ENCODE peak calls at places on chromosomes 13 and 19, in ten cellular contexts. F is CD8-positive, alpha-beta T cell; I is body of pancreas; X is left ventricle myocardium inferior; Q is astrocyte; V is IMR-90; S is left lung; P is tibial nerve; E is heart right ventricle; O is breast epithelium. U is an unnamed sample.

GRCh38 chr13:33207616-33207964 is 78.0 kb downstream of the STARD13 start:
- DNase-seq in Q (peak; percentile 78), S (peak; percentile 47), F (no peak), I (no peak), V (peak; percentile 98), X (no peak), E (peak; percentile 51), O (no peak), P (no peak), U (no peak)

GRCh38 chr13:79946556-79946955 is 394.4 kb downstream of the SPRY2 start:
- DNase-seq in O (no peak), E (no peak), S (no peak), Q (no peak), P (no peak), F (no peak), V (no peak), X (no peak), I (no peak), U (no peak)

GRCh38 chr13:47256618-47257017 is 359.8 kb upstream of the HTR2A start:
- DNase-seq in X (no peak), S (no peak), O (no peak), Q (peak; percentile 88), I (no peak), P (no peak), E (no peak), V (peak; percentile 93), F (no peak), U (no peak)

GRCh38 chr19:49145485-49146407 is 9.4 kb downstream of the HRC start:
- DNase-seq in F (peak; percentile 83), E (peak; percentile 77), P (peak; percentile 64), S (peak; percentile 71), Q (peak; percentile 60), I (peak; percentile 83), O (peak; percentile 55), V (peak; percentile 71), X (peak; percentile 84), U (peak; percentile 87)

GRCh38 chr13:91714726-91715334 is 316.4 kb downstream of the GPC5 start:
- DNase-seq in E (no peak), X (no peak), F (no peak), O (no peak), V (no peak), Q (no peak), P (no peak), I (no peak), S (no peak), U (no peak)

GRCh38 chr13:32384702-32385101 is 43.2 kb downstream of the N4BP2L1 start:
- DNase-seq in S (no peak), P (no peak), I (no peak), X (no peak), E (no peak), F (no peak), V (no peak), Q (no peak), O (peak; percentile 77), U (no peak)

GRCh38 chr19:18102916-18103542 is 5.5 kb downstream of the MAST3 start:
- DNase-seq in P (no peak), X (no peak), I (no peak), Q (no peak), E (no peak), V (no peak), F (no peak), S (no peak), O (no peak), U (no peak)

GRCh38 chr19:17969096-17969792 is 2.3 kb downstream of the KCNN1 start:
- DNase-seq in P (no peak), S (no peak), O (no peak), E (no peak), I (no peak), V (no peak), X (no peak), Q (no peak), F (no peak), U (no peak)

DNA sequence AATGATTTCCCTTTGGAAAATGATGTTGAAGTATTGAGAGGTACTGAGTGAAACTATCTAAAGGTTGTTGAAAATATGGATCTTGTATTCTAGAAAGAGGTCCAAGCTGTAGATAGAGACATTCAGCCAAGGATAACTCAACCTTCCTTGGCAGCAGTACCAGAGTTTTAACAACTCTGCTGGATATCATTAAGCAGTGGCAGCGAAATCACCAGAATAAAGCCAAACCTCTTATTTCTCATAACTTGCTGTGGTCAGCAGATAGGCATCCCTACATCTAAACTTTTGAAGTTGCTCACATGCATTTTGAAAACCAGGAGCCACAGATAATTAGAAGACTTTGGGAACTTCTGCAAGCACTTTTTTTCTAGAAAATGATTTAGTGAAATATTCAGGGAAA is 559.8 kb downstream of the IRS2 start:
- DNase-seq in I (no peak), Q (peak; percentile 31), V (no peak), P (no peak), O (no peak), X (no peak), F (no peak), S (no peak), E (no peak), U (no peak)
- H3K4me1 ChIP-seq in I (no peaks in the 10 kb centered on the region), Q (no peaks in the 10 kb centered on the region), V (no peaks in the 10 kb centered on the region), P (no peaks in the 10 kb centered on the region), O (no peaks in the 10 kb centered on the region), X (peaks cover 6% of the 10 kb centered on the region), F (no peaks in the 10 kb centered on the region), S (no peaks in the 10 kb centered on the region), E (no peaks in the 10 kb centered on the region), U (no peaks in the 10 kb centered on the region)

GRCh38 chr13:34817246-34817645 is 124.8 kb upstream of the NBEA start:
- DNase-seq in F (no peak), V (no peak), O (no peak), I (no peak), P (no peak), E (no peak), X (no peak), Q (peak; percentile 90), S (no peak), U (no peak)

GRCh38 chr13:34816543-34816942 is 125.5 kb upstream of the NBEA start:
- DNase-seq in Q (peak; percentile 72), F (no peak), E (no peak), X (no peak), V (no peak), S (no peak), O (no peak), P (no peak), I (no peak), U (no peak)

GRCh38 chr13:34810996-34811395 is 131.1 kb upstream of the NBEA start:
- DNase-seq in Q (no peak), F (no peak), O (no peak), I (no peak), V (no peak), E (no peak), X (no peak), S (no peak), P (no peak), U (no peak)

DNA sequence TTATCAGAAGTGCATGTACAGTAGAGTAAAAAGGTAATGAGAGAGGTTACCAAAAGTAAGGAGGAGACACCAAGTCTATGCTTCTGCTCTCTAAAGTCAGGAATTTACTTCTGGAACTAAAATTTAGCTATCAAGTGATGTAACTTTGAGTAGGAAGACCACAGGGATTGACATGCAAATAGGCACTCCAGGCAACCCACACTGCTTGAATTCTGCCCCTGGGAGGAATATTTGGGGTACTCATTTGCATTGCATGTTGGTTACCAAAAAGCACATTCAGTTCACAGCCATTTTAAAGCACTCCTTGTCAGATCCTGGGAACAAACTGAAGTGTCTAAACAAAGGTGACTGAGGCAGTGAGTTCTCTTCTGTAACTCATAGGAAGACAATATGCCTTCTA is 126.0 kb upstream of the NBEA start:
- DNase-seq in P (no peak), X (no peak), E (no peak), I (no peak), Q (no peak), O (no peak), V (no peak), S (no peak), F (no peak), U (no peak)
- TF ChIP-seq CTCF in P (no peak), X (no peak), E (no peak), I (no peak), Q (no peak), O (no peak), V (no peak), S (no peak), F (no peak), U (no peak)

DNA sequence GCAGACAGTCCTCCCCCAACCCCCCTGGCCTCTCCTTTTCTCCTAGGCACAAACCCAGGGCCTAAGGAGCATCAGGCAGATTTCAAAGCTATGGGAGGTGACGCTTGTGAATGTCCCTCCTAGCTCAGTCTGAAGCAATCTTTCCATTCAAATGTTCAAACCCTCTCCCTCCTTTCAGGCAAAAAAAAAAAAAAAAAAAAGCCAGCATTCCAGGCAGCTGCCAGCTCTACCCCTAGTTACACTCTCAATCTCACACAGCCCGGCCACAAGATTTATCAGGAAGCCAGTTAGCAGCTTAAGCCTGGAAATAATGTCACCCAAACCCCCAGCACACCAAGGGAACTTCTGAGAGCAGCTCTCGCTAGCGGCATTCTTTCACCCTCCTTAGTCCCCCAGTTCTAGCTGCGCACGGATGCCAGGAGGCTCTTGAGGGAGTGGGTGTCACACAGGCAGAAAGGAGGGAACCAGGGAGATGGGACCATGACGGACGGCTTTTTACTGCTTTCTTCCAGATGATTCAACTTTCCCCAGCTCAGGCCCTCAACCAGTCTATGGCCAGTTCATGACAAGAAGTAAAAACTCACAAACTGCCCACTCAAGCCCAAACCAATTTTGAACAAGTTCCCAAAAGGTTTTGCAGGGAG is 6.3 kb downstream of the SH3GL1 start:
- DNase-seq in Q (peak; percentile 66), F (no peak), P (no peak), S (no peak), O (no peak), E (no peak), X (no peak), V (no peak), I (no peak), U (no peak)
- H3K4me1 ChIP-seq in Q (peaks cover 45% of the 10 kb centered on the region), F (peaks cover 58% of the 10 kb centered on the region), P (peaks cover 5% of the 10 kb centered on the region), S (peaks cover 94% of the 10 kb centered on the region), O (peaks cover 30% of the 10 kb centered on the region), E (peaks cover 43% of the 10 kb centered on the region), X (peaks cover 93% of the 10 kb centered on the region), V (peaks cover 49% of the 10 kb centered on the region), I (peaks cover 73% of the 10 kb centered on the region), U (peaks cover 37% of the 10 kb centered on the region)

GRCh38 chr13:107141767-107142166 is 573.8 kb upstream of the ARGLU1 start:
- DNase-seq in P (no peak), F (no peak), X (no peak), S (no peak), Q (no peak), V (no peak), E (no peak), O (no peak), I (no peak), U (no peak)

GRCh38 chr13:107138468-107138867 is 570.5 kb upstream of the ARGLU1 start:
- DNase-seq in V (no peak), I (no peak), P (no peak), E (no peak), Q (no peak), F (no peak), O (no peak), X (no peak), S (no peak), U (no peak)

GRCh38 chr13:107138987-107139386 is 571.0 kb upstream of the ARGLU1 start:
- DNase-seq in O (no peak), F (no peak), V (no peak), E (peak; percentile 6), I (no peak), Q (no peak), S (no peak), P (no peak), X (no peak), U (no peak)

DNA sequence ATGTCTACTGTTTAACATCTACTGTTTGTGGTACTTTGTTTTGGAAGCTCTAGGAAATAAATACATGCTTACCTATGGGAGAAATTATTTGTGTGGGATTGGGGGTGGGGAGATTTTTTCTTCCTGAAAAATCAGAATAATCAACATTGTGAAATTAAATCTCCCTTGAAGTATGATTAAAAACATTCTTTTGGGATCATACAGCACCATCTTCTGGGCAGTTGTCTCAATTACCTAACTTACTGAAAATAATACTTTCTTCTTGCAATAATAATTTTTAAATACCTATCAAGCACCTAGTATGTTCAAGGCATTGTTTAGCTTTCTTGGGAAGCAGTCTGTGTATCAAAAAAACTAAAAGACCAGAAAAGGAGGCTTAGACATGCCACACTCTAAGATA is 576.5 kb upstream of the ARGLU1 start:
- DNase-seq in P (no peak), V (peak; percentile 27), I (no peak), E (no peak), X (no peak), S (no peak), F (no peak), O (no peak), Q (peak; percentile 4), U (no peak)
- TF ChIP-seq CTCF in P (no peak), V (peak; percentile 59), I (no peak), E (no peak), X (peak; percentile 36), S (no peak), F (no peak), O (no peak), Q (peak; percentile 16), U (no peak)

U was measured in kidney.